ENCODE peak calls at places on chromosome 1, in six cellular contexts. One of them, this sample, is unnamed.

GRCh38 chr1:63893976-63894375 is 120.2 kb downstream of the ROR1 start:
- DNase-seq in RWPE1: peak
- DNase-seq in suprapubic skin: no peak
- DNase-seq in breast epithelium: no peak
- DNase-seq in HFF-Myc: no peak
- DNase-seq in mammary epithelial cell: peak
- DNase-seq in this sample: no peak

GRCh38 chr1:114033219-114033706 is 54.0 kb downstream of the OLFML3 start:
- DNase-seq in RWPE1: peak
- DNase-seq in suprapubic skin: no peak
- DNase-seq in breast epithelium: no peak
- DNase-seq in HFF-Myc: no peak
- DNase-seq in mammary epithelial cell: no peak
- DNase-seq in this sample: no peak

GRCh38 chr1:156467906-156468305 is 32.7 kb downstream of the MEF2D start:
- DNase-seq in RWPE1: no peak
- DNase-seq in suprapubic skin: no peak
- DNase-seq in breast epithelium: no peak
- DNase-seq in HFF-Myc: no peak
- DNase-seq in mammary epithelial cell: no peak
- DNase-seq in this sample: no peak

GRCh38 chr1:213041443-213041842 is 9.6 kb upstream of the RPS6KC1 start:
- DNase-seq in RWPE1: no peak
- DNase-seq in suprapubic skin: no peak
- DNase-seq in breast epithelium: no peak
- DNase-seq in HFF-Myc: no peak
- DNase-seq in mammary epithelial cell: peak
- DNase-seq in this sample: no peak

GRCh38 chr1:109918077-109918606 is 7.5 kb downstream of the CSF1 start:
- DNase-seq in RWPE1: no peak
- DNase-seq in suprapubic skin: no peak
- DNase-seq in breast epithelium: no peak
- DNase-seq in HFF-Myc: no peak
- DNase-seq in mammary epithelial cell: no peak
- DNase-seq in this sample: no peak

GRCh38 chr1:242454262-242455051 is 70.0 kb downstream of the PLD5 start:
- DNase-seq in RWPE1: peak
- DNase-seq in suprapubic skin: no peak
- DNase-seq in breast epithelium: no peak
- DNase-seq in HFF-Myc: no peak
- DNase-seq in mammary epithelial cell: peak
- DNase-seq in this sample: no peak

GRCh38 chr1:248807067-248807737 is 18.5 kb downstream of the SH3BP5L start:
- DNase-seq in RWPE1: no peak
- DNase-seq in suprapubic skin: peak
- DNase-seq in breast epithelium: no peak
- DNase-seq in HFF-Myc: no peak
- DNase-seq in mammary epithelial cell: no peak
- DNase-seq in this sample: peak

GRCh38 chr1:36151845-36152203 is 2.5 kb upstream of the TRAPPC3 start:
- DNase-seq in RWPE1: no peak
- DNase-seq in suprapubic skin: no peak
- DNase-seq in breast epithelium: no peak
- DNase-seq in HFF-Myc: no peak
- DNase-seq in mammary epithelial cell: no peak
- DNase-seq in this sample: no peak

GRCh38 chr1:25562101-25562927 is 18.9 kb downstream of the LDLRAP1 start:
- DNase-seq in RWPE1: no peak
- DNase-seq in suprapubic skin: no peak
- DNase-seq in breast epithelium: peak
- DNase-seq in HFF-Myc: no peak
- DNase-seq in mammary epithelial cell: no peak
- DNase-seq in this sample: no peak

GRCh38 chr1:165152727-165153126 is 203.8 kb downstream of the LMX1A start:
- DNase-seq in RWPE1: no peak
- DNase-seq in suprapubic skin: no peak
- DNase-seq in breast epithelium: no peak
- DNase-seq in HFF-Myc: no peak
- DNase-seq in mammary epithelial cell: no peak
- DNase-seq in this sample: no peak

GRCh38 chr1:2391034-2391384 is 345 bp downstream of the MORN1 start:
- DNase-seq in RWPE1: peak
- DNase-seq in suprapubic skin: no peak
- DNase-seq in breast epithelium: no peak
- DNase-seq in HFF-Myc: no peak
- DNase-seq in mammary epithelial cell: peak
- DNase-seq in this sample: no peak

GRCh38 chr1:66275083-66275482 is 258.9 kb upstream of the SGIP1 start:
- DNase-seq in RWPE1: no peak
- DNase-seq in suprapubic skin: no peak
- DNase-seq in breast epithelium: no peak
- DNase-seq in HFF-Myc: no peak
- DNase-seq in mammary epithelial cell: peak
- DNase-seq in this sample: no peak

GRCh38 chr1:24199291-24199900 is 12.3 kb upstream of the IFNLR1 start:
- DNase-seq in RWPE1: peak
- DNase-seq in suprapubic skin: no peak
- DNase-seq in breast epithelium: peak
- DNase-seq in HFF-Myc: no peak
- DNase-seq in mammary epithelial cell: peak
- DNase-seq in this sample: no peak

GRCh38 chr1:164210211-164210739 is 348.7 kb upstream of the PBX1 start:
- DNase-seq in RWPE1: no peak
- DNase-seq in suprapubic skin: no peak
- DNase-seq in breast epithelium: no peak
- DNase-seq in HFF-Myc: no peak
- DNase-seq in mammary epithelial cell: no peak
- DNase-seq in this sample: no peak

GRCh38 chr1:157092831-157093230 is 6.8 kb downstream of the ETV3L start:
- DNase-seq in RWPE1: no peak
- DNase-seq in suprapubic skin: peak
- DNase-seq in breast epithelium: no peak
- DNase-seq in HFF-Myc: no peak
- DNase-seq in mammary epithelial cell: no peak
- DNase-seq in this sample: no peak

GRCh38 chr1:231190456-231190855 is 28.6 kb downstream of the TRIM67 start:
- DNase-seq in RWPE1: no peak
- DNase-seq in suprapubic skin: no peak
- DNase-seq in breast epithelium: no peak
- DNase-seq in HFF-Myc: no peak
- DNase-seq in mammary epithelial cell: no peak
- DNase-seq in this sample: no peak

GRCh38 chr1:155006601-155007101 is 4.0 kb downstream of the ZBTB7B start:
- DNase-seq in RWPE1: no peak
- DNase-seq in suprapubic skin: no peak
- DNase-seq in breast epithelium: no peak
- DNase-seq in HFF-Myc: no peak
- DNase-seq in mammary epithelial cell: no peak
- DNase-seq in this sample: no peak

GRCh38 chr1:192399161-192399560 is 82.4 kb downstream of the RGS21 start:
- DNase-seq in RWPE1: no peak
- DNase-seq in suprapubic skin: no peak
- DNase-seq in breast epithelium: no peak
- DNase-seq in HFF-Myc: no peak
- DNase-seq in mammary epithelial cell: no peak
- DNase-seq in this sample: no peak

GRCh38 chr1:234065794-234066447 is 161.4 kb downstream of the SLC35F3 start:
- DNase-seq in RWPE1: peak
- DNase-seq in suprapubic skin: no peak
- DNase-seq in breast epithelium: peak
- DNase-seq in HFF-Myc: peak
- DNase-seq in mammary epithelial cell: peak
- DNase-seq in this sample: no peak

GRCh38 chr1:247090455-247090854 is 11.8 kb upstream of the ZNF670 start:
- DNase-seq in RWPE1: no peak
- DNase-seq in suprapubic skin: no peak
- DNase-seq in breast epithelium: no peak
- DNase-seq in HFF-Myc: no peak
- DNase-seq in mammary epithelial cell: no peak
- DNase-seq in this sample: no peak

GRCh38 chr1:11778844-11779623 is 17.0 kb downstream of the C1orf167 start:
- DNase-seq in RWPE1: no peak
- DNase-seq in suprapubic skin: no peak
- DNase-seq in breast epithelium: no peak
- DNase-seq in HFF-Myc: no peak
- DNase-seq in mammary epithelial cell: no peak
- DNase-seq in this sample: no peak

GRCh38 chr1:104593418-104594187 is 843.9 kb downstream of the AMY1C start:
- DNase-seq in RWPE1: no peak
- DNase-seq in suprapubic skin: no peak
- DNase-seq in breast epithelium: no peak
- DNase-seq in HFF-Myc: no peak
- DNase-seq in mammary epithelial cell: no peak
- DNase-seq in this sample: no peak

GRCh38 chr1:23978825-23979224 is 1.3 kb downstream of the SRSF10 start:
- DNase-seq in RWPE1: no peak
- DNase-seq in suprapubic skin: no peak
- DNase-seq in breast epithelium: no peak
- DNase-seq in HFF-Myc: no peak
- DNase-seq in mammary epithelial cell: no peak
- DNase-seq in this sample: no peak

GRCh38 chr1:227335587-227336020 is 17.3 kb upstream of the CDC42BPA start:
- DNase-seq in RWPE1: no peak
- DNase-seq in suprapubic skin: no peak
- DNase-seq in breast epithelium: no peak
- DNase-seq in HFF-Myc: no peak
- DNase-seq in mammary epithelial cell: no peak
- DNase-seq in this sample: no peak

GRCh38 chr1:211257831-211258225 is 1.3 kb upstream of the RCOR3 start:
- DNase-seq in RWPE1: no peak
- DNase-seq in suprapubic skin: no peak
- DNase-seq in breast epithelium: no peak
- DNase-seq in HFF-Myc: no peak
- DNase-seq in mammary epithelial cell: no peak
- DNase-seq in this sample: no peak

GRCh38 chr1:147494998-147495580 is 46.2 kb upstream of the BCL9 start:
- DNase-seq in RWPE1: peak
- DNase-seq in suprapubic skin: peak
- DNase-seq in breast epithelium: peak
- DNase-seq in HFF-Myc: no peak
- DNase-seq in mammary epithelial cell: peak
- DNase-seq in this sample: peak

GRCh38 chr1:10939654-10940450 is 72.6 kb upstream of the TARDBP start:
- DNase-seq in RWPE1: no peak
- DNase-seq in suprapubic skin: no peak
- DNase-seq in breast epithelium: no peak
- DNase-seq in HFF-Myc: peak
- DNase-seq in mammary epithelial cell: no peak
- DNase-seq in this sample: no peak

GRCh38 chr1:21340230-21340564 is 49.9 kb upstream of the ECE1 start:
- DNase-seq in RWPE1: no peak
- DNase-seq in suprapubic skin: no peak
- DNase-seq in breast epithelium: no peak
- DNase-seq in HFF-Myc: no peak
- DNase-seq in mammary epithelial cell: peak
- DNase-seq in this sample: no peak

GRCh38 chr1:36769886-36770830 is 264.2 kb downstream of the GRIK3 start:
- DNase-seq in RWPE1: no peak
- DNase-seq in suprapubic skin: no peak
- DNase-seq in breast epithelium: no peak
- DNase-seq in HFF-Myc: no peak
- DNase-seq in mammary epithelial cell: no peak
- DNase-seq in this sample: no peak

GRCh38 chr1:151934048-151934493 is 24.8 kb upstream of the THEM4 start:
- DNase-seq in RWPE1: peak
- DNase-seq in suprapubic skin: no peak
- DNase-seq in breast epithelium: no peak
- DNase-seq in HFF-Myc: no peak
- DNase-seq in mammary epithelial cell: peak
- DNase-seq in this sample: no peak
- TF ChIP-seq CTCF in RWPE1: peak
- TF ChIP-seq CTCF in suprapubic skin: peak
- TF ChIP-seq CTCF in breast epithelium: no peak
- TF ChIP-seq CTCF in HFF-Myc: peak
- TF ChIP-seq CTCF in mammary epithelial cell: peak
- TF ChIP-seq CTCF in this sample: peak

GRCh38 chr1:222168621-222169020 is 379.3 kb downstream of the HHIPL2 start:
- DNase-seq in RWPE1: no peak
- DNase-seq in suprapubic skin: no peak
- DNase-seq in breast epithelium: no peak
- DNase-seq in HFF-Myc: no peak
- DNase-seq in mammary epithelial cell: peak
- DNase-seq in this sample: no peak

GRCh38 chr1:222167896-222168295 is 380.0 kb downstream of the HHIPL2 start:
- DNase-seq in RWPE1: no peak
- DNase-seq in suprapubic skin: no peak
- DNase-seq in breast epithelium: no peak
- DNase-seq in HFF-Myc: no peak
- DNase-seq in mammary epithelial cell: no peak
- DNase-seq in this sample: no peak

GRCh38 chr1:222165625-222166024 is 382.3 kb downstream of the HHIPL2 start:
- DNase-seq in RWPE1: no peak
- DNase-seq in suprapubic skin: no peak
- DNase-seq in breast epithelium: no peak
- DNase-seq in HFF-Myc: no peak
- DNase-seq in mammary epithelial cell: no peak
- DNase-seq in this sample: no peak

GRCh38 chr1:222163895-222164294 is 384.0 kb downstream of the HHIPL2 start:
- DNase-seq in RWPE1: no peak
- DNase-seq in suprapubic skin: no peak
- DNase-seq in breast epithelium: no peak
- DNase-seq in HFF-Myc: no peak
- DNase-seq in mammary epithelial cell: no peak
- DNase-seq in this sample: no peak

GRCh38 chr1:222167111-222167510 is 380.8 kb downstream of the HHIPL2 start:
- DNase-seq in RWPE1: peak
- DNase-seq in suprapubic skin: no peak
- DNase-seq in breast epithelium: no peak
- DNase-seq in HFF-Myc: peak
- DNase-seq in mammary epithelial cell: peak
- DNase-seq in this sample: no peak
- TF ChIP-seq CTCF in RWPE1: peak
- TF ChIP-seq CTCF in suprapubic skin: no peak
- TF ChIP-seq CTCF in breast epithelium: no peak
- TF ChIP-seq CTCF in HFF-Myc: peak
- TF ChIP-seq CTCF in mammary epithelial cell: peak
- TF ChIP-seq CTCF in this sample: no peak

DNA sequence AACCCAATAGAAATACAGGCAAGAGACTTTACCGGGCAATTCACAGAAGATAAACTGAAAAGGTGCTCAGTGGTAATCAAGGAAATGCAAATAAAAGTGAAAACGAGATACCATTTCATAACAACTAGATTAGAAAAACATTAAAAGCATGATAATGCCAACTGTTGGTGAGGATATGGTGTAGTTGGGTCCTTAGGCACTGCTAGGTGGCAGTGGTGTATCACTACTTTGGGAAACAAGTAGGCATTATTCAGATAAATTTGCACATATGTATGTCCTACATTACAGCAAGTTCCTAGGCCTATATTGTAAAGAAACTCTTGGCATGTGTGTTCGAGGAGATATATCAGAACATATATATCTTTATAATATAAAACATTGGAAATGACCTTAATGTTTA is 31.0 kb downstream of the AZIN2 start:
- DNase-seq in RWPE1: no peak
- DNase-seq in suprapubic skin: no peak
- DNase-seq in breast epithelium: no peak
- DNase-seq in HFF-Myc: no peak
- DNase-seq in mammary epithelial cell: peak
- DNase-seq in this sample: no peak
- TF ChIP-seq CTCF in RWPE1: peak
- TF ChIP-seq CTCF in suprapubic skin: no peak
- TF ChIP-seq CTCF in breast epithelium: no peak
- TF ChIP-seq CTCF in HFF-Myc: peak
- TF ChIP-seq CTCF in mammary epithelial cell: peak
- TF ChIP-seq CTCF in this sample: no peak

GRCh38 chr1:207058878-207059867 is 6.1 kb downstream of the PFKFB2 start:
- DNase-seq in RWPE1: no peak
- DNase-seq in suprapubic skin: no peak
- DNase-seq in breast epithelium: no peak
- DNase-seq in HFF-Myc: no peak
- DNase-seq in mammary epithelial cell: no peak
- DNase-seq in this sample: no peak
- TF ChIP-seq CTCF in RWPE1: no peak
- TF ChIP-seq CTCF in suprapubic skin: no peak
- TF ChIP-seq CTCF in breast epithelium: no peak
- TF ChIP-seq CTCF in HFF-Myc: no peak
- TF ChIP-seq CTCF in mammary epithelial cell: no peak
- TF ChIP-seq CTCF in this sample: no peak